ENCODE peak calls at places on chromosomes 7 and 10, in five cellular contexts. U is IMR-90, K is mesendoderm, A is WTC11, N is iris pigment epithelial cell. X is an unnamed sample.
A peak's percentile ranks its signal among the peaks of the same experiment; 100 is the strongest.

GRCh38 chr7:158356454-158356853 is 231.2 kb downstream of the PTPRN2 start:
- DNase-seq in U (no peak), K (no peak), A (no peak), N (no peak), X (no peak)

GRCh38 chr10:103618575-103619423 is 125.3 kb downstream of the NEURL1 start:
- DNase-seq in U (no peak), K (no peak), A (no peak), N (peak; percentile 45), X (no peak)

GRCh38 chr10:78545756-78546155 is 512.1 kb downstream of the RPS24 start:
- DNase-seq in U (no peak), K (peak; percentile 55), A (no peak), N (no peak), X (no peak)

GRCh38 chr7:106415433-106415832 is 130.7 kb upstream of the NAMPT start:
- DNase-seq in U (peak; percentile 9), K (no peak), A (no peak), N (peak; percentile 65), X (no peak)

GRCh38 chr10:88190540-88191213 is 327.3 kb downstream of the PTEN start:
- DNase-seq in U (no peak), K (no peak), A (no peak), N (no peak), X (no peak)

GRCh38 chr7:124698964-124699363 is 66.6 kb downstream of the GPR37 start:
- DNase-seq in U (no peak), K (no peak), A (no peak), N (no peak), X (no peak)

GRCh38 chr10:79246209-79246581 is 101.1 kb upstream of the PPIF start:
- DNase-seq in U (no peak), K (no peak), A (no peak), N (no peak), X (no peak)

GRCh38 chr10:60944159-60944909 is at the start of gene RHOBTB1:
- DNase-seq in U (peak; percentile 83), K (peak; percentile 78), A (peak; percentile 64), N (peak; percentile 81), X (peak; percentile 67)

GRCh38 chr10:99631496-99631895 is 11.3 kb upstream of the SLC25A28 start:
- DNase-seq in U (peak; percentile 78), K (no peak), A (no peak), N (peak; percentile 79), X (no peak)

GRCh38 chr10:16186564-16186963 is 250.2 kb upstream of the PTER start:
- DNase-seq in U (no peak), K (peak; percentile 57), A (no peak), N (no peak), X (no peak)